ENCODE peak calls at places on chromosomes 16 and 17, in nine cellular contexts. One of them, this sample, is unnamed.

GRCh38 chr17:6070895-6071511 is 824 bp downstream of the WSCD1 start:
- DNase-seq in aorta: peak
- DNase-seq in HepG2: no peak
- DNase-seq in heart right ventricle: no peak
- DNase-seq in activated CD4-positive, alpha-beta T cell treated with anti-CD3 and anti-CD28 coated beads, Interleukin-2, amount 10 ng/mL, durations not matched to agents 24 days and 14 days: no peak
- DNase-seq in cerebellar nuclear complex: no peak
- DNase-seq in memory B cell: no peak
- DNase-seq in activated naive CD8-positive, alpha-beta T cell treated with anti-CD3 and anti-CD28 coated beads for 36 hours: no peak
- DNase-seq in H54: no peak
- DNase-seq in this sample: peak

GRCh38 chr17:51365090-51365489 is 104.7 kb downstream of the UTP18 start:
- DNase-seq in aorta: no peak
- DNase-seq in HepG2: no peak
- DNase-seq in heart right ventricle: no peak
- DNase-seq in activated CD4-positive, alpha-beta T cell treated with anti-CD3 and anti-CD28 coated beads, Interleukin-2, amount 10 ng/mL, durations not matched to agents 24 days and 14 days: peak
- DNase-seq in cerebellar nuclear complex: no peak
- DNase-seq in memory B cell: no peak
- DNase-seq in activated naive CD8-positive, alpha-beta T cell treated with anti-CD3 and anti-CD28 coated beads for 36 hours: no peak
- DNase-seq in H54: no peak
- DNase-seq in this sample: peak

GRCh38 chr17:79671387-79671752 is 59.4 kb upstream of the ENPP7 start:
- DNase-seq in aorta: peak
- DNase-seq in HepG2: no peak
- DNase-seq in heart right ventricle: no peak
- DNase-seq in activated CD4-positive, alpha-beta T cell treated with anti-CD3 and anti-CD28 coated beads, Interleukin-2, amount 10 ng/mL, durations not matched to agents 24 days and 14 days: no peak
- DNase-seq in cerebellar nuclear complex: no peak
- DNase-seq in memory B cell: no peak
- DNase-seq in activated naive CD8-positive, alpha-beta T cell treated with anti-CD3 and anti-CD28 coated beads for 36 hours: no peak
- DNase-seq in H54: no peak
- DNase-seq in this sample: no peak

GRCh38 chr16:68893710-68894705 is 50.7 kb downstream of the TANGO6 start:
- DNase-seq in aorta: no peak
- DNase-seq in HepG2: peak
- DNase-seq in heart right ventricle: peak
- DNase-seq in activated CD4-positive, alpha-beta T cell treated with anti-CD3 and anti-CD28 coated beads, Interleukin-2, amount 10 ng/mL, durations not matched to agents 24 days and 14 days: no peak
- DNase-seq in cerebellar nuclear complex: no peak
- DNase-seq in memory B cell: no peak
- DNase-seq in activated naive CD8-positive, alpha-beta T cell treated with anti-CD3 and anti-CD28 coated beads for 36 hours: no peak
- DNase-seq in H54: no peak
- DNase-seq in this sample: peak

GRCh38 chr17:75110307-75110937 is 653 bp downstream of the ARMC7 start:
- DNase-seq in aorta: no peak
- DNase-seq in HepG2: no peak
- DNase-seq in heart right ventricle: no peak
- DNase-seq in activated CD4-positive, alpha-beta T cell treated with anti-CD3 and anti-CD28 coated beads, Interleukin-2, amount 10 ng/mL, durations not matched to agents 24 days and 14 days: peak
- DNase-seq in cerebellar nuclear complex: no peak
- DNase-seq in memory B cell: no peak
- DNase-seq in activated naive CD8-positive, alpha-beta T cell treated with anti-CD3 and anti-CD28 coated beads for 36 hours: peak
- DNase-seq in H54: no peak
- DNase-seq in this sample: no peak

GRCh38 chr17:79045001-79045729 is 21.2 kb downstream of the C1QTNF1 start:
- DNase-seq in aorta: peak
- DNase-seq in HepG2: no peak
- DNase-seq in heart right ventricle: no peak
- DNase-seq in activated CD4-positive, alpha-beta T cell treated with anti-CD3 and anti-CD28 coated beads, Interleukin-2, amount 10 ng/mL, durations not matched to agents 24 days and 14 days: no peak
- DNase-seq in cerebellar nuclear complex: no peak
- DNase-seq in memory B cell: no peak
- DNase-seq in activated naive CD8-positive, alpha-beta T cell treated with anti-CD3 and anti-CD28 coated beads for 36 hours: no peak
- DNase-seq in H54: no peak
- DNase-seq in this sample: no peak

GRCh38 chr17:58403312-58403711 is 14.0 kb downstream of the RNF43 start:
- DNase-seq in aorta: no peak
- DNase-seq in HepG2: no peak
- DNase-seq in heart right ventricle: no peak
- DNase-seq in activated CD4-positive, alpha-beta T cell treated with anti-CD3 and anti-CD28 coated beads, Interleukin-2, amount 10 ng/mL, durations not matched to agents 24 days and 14 days: no peak
- DNase-seq in cerebellar nuclear complex: no peak
- DNase-seq in memory B cell: no peak
- DNase-seq in activated naive CD8-positive, alpha-beta T cell treated with anti-CD3 and anti-CD28 coated beads for 36 hours: no peak
- DNase-seq in H54: no peak
- DNase-seq in this sample: no peak

GRCh38 chr16:25014500-25015147 is 545 bp downstream of the ARHGAP17 start:
- DNase-seq in aorta: peak
- DNase-seq in HepG2: peak
- DNase-seq in heart right ventricle: peak
- DNase-seq in activated CD4-positive, alpha-beta T cell treated with anti-CD3 and anti-CD28 coated beads, Interleukin-2, amount 10 ng/mL, durations not matched to agents 24 days and 14 days: peak
- DNase-seq in cerebellar nuclear complex: peak
- DNase-seq in memory B cell: no peak
- DNase-seq in activated naive CD8-positive, alpha-beta T cell treated with anti-CD3 and anti-CD28 coated beads for 36 hours: peak
- DNase-seq in H54: no peak
- DNase-seq in this sample: peak

GRCh38 chr17:75836605-75837004 is 7.6 kb downstream of the UNC13D start:
- DNase-seq in aorta: peak
- DNase-seq in HepG2: no peak
- DNase-seq in heart right ventricle: no peak
- DNase-seq in activated CD4-positive, alpha-beta T cell treated with anti-CD3 and anti-CD28 coated beads, Interleukin-2, amount 10 ng/mL, durations not matched to agents 24 days and 14 days: no peak
- DNase-seq in cerebellar nuclear complex: no peak
- DNase-seq in memory B cell: no peak
- DNase-seq in activated naive CD8-positive, alpha-beta T cell treated with anti-CD3 and anti-CD28 coated beads for 36 hours: no peak
- DNase-seq in H54: no peak
- DNase-seq in this sample: no peak

GRCh38 chr17:14341866-14342265 is 41.0 kb downstream of the HS3ST3B1 start:
- DNase-seq in aorta: no peak
- DNase-seq in HepG2: no peak
- DNase-seq in heart right ventricle: no peak
- DNase-seq in activated CD4-positive, alpha-beta T cell treated with anti-CD3 and anti-CD28 coated beads, Interleukin-2, amount 10 ng/mL, durations not matched to agents 24 days and 14 days: no peak
- DNase-seq in cerebellar nuclear complex: no peak
- DNase-seq in memory B cell: no peak
- DNase-seq in activated naive CD8-positive, alpha-beta T cell treated with anti-CD3 and anti-CD28 coated beads for 36 hours: no peak
- DNase-seq in H54: no peak
- DNase-seq in this sample: no peak

This sample was measured in lung microvascular endothelial cell.